ENCODE peak calls at places on chromosomes 1 and 21, in four cellular contexts. One of them, this sample, is unnamed.

GRCh38 chr1:203677771-203678170 is 51.1 kb downstream of the ATP2B4 start:
- DNase-seq in Peyer's patch: no peak
- DNase-seq in BE2C: no peak
- DNase-seq in sigmoid colon: no peak
- DNase-seq in this sample: no peak

GRCh38 chr1:119903443-119903835 is 7.1 kb upstream of the ADAM30 start:
- DNase-seq in Peyer's patch: no peak
- DNase-seq in BE2C: no peak
- DNase-seq in sigmoid colon: no peak
- DNase-seq in this sample: no peak

GRCh38 chr1:171438441-171438840 is 46.9 kb upstream of the PRRC2C start:
- DNase-seq in Peyer's patch: no peak
- DNase-seq in BE2C: no peak
- DNase-seq in sigmoid colon: peak; percentile 68
- DNase-seq in this sample: no peak

GRCh38 chr1:159945483-159946241 is at the start of gene IGSF9:
- DNase-seq in Peyer's patch: peak; percentile 73
- DNase-seq in BE2C: peak; percentile 96
- DNase-seq in sigmoid colon: peak; percentile 90
- DNase-seq in this sample: no peak

GRCh38 chr1:77354996-77355395 is 73.2 kb downstream of the AK5 start:
- DNase-seq in Peyer's patch: no peak
- DNase-seq in BE2C: no peak
- DNase-seq in sigmoid colon: no peak
- DNase-seq in this sample: no peak

GRCh38 chr1:220843481-220844011 is 35.7 kb upstream of the HLX start:
- DNase-seq in Peyer's patch: no peak
- DNase-seq in BE2C: no peak
- DNase-seq in sigmoid colon: peak; percentile 86
- DNase-seq in this sample: no peak

GRCh38 chr21:34154878-34155277 is 81.5 kb downstream of the MRPS6 start:
- DNase-seq in Peyer's patch: no peak
- DNase-seq in BE2C: no peak
- DNase-seq in sigmoid colon: no peak
- DNase-seq in this sample: no peak

GRCh38 chr1:168918860-168919741 is 187.4 kb upstream of the ATP1B1 start:
- DNase-seq in Peyer's patch: no peak
- DNase-seq in BE2C: no peak
- DNase-seq in sigmoid colon: no peak
- DNase-seq in this sample: no peak

GRCh38 chr1:227192163-227192562 is 126.1 kb downstream of the CDC42BPA start:
- DNase-seq in Peyer's patch: no peak
- DNase-seq in BE2C: no peak
- DNase-seq in sigmoid colon: no peak
- DNase-seq in this sample: no peak

GRCh38 chr1:201692307-201693018 is 136.5 kb upstream of the IPO9 start:
- DNase-seq in Peyer's patch: no peak
- DNase-seq in BE2C: no peak
- DNase-seq in sigmoid colon: no peak
- DNase-seq in this sample: no peak

GRCh38 chr1:171794085-171794484 is 12.6 kb downstream of the METTL13 start:
- DNase-seq in Peyer's patch: no peak
- DNase-seq in BE2C: no peak
- DNase-seq in sigmoid colon: no peak
- DNase-seq in this sample: no peak

GRCh38 chr1:200866521-200866920 is 6.3 kb upstream of the GPR25 start:
- DNase-seq in Peyer's patch: no peak
- DNase-seq in BE2C: no peak
- DNase-seq in sigmoid colon: no peak
- DNase-seq in this sample: no peak

GRCh38 chr1:27031235-27032118 is 18.8 kb upstream of the TENT5B start:
- DNase-seq in Peyer's patch: no peak
- DNase-seq in BE2C: peak; percentile 45
- DNase-seq in sigmoid colon: peak; percentile 93
- DNase-seq in this sample: no peak

GRCh38 chr1:190176776-190177175 is 300.9 kb downstream of the BRINP3 start:
- DNase-seq in Peyer's patch: no peak
- DNase-seq in BE2C: no peak
- DNase-seq in sigmoid colon: no peak
- DNase-seq in this sample: no peak

GRCh38 chr1:29583727-29584126 is 347.4 kb downstream of the PTPRU start:
- DNase-seq in Peyer's patch: no peak
- DNase-seq in BE2C: no peak
- DNase-seq in sigmoid colon: no peak
- DNase-seq in this sample: no peak

GRCh38 chr1:181459067-181459466 is 24.2 kb upstream of the CACNA1E start:
- DNase-seq in Peyer's patch: no peak
- DNase-seq in BE2C: no peak
- DNase-seq in sigmoid colon: no peak
- DNase-seq in this sample: no peak

GRCh38 chr1:32871364-32872188 is 864 bp upstream of the FNDC5 start:
- DNase-seq in Peyer's patch: no peak
- DNase-seq in BE2C: no peak
- DNase-seq in sigmoid colon: no peak
- DNase-seq in this sample: no peak

GRCh38 chr1:39238476-39238875 is 34.0 kb downstream of the MACF1 start:
- DNase-seq in Peyer's patch: no peak
- DNase-seq in BE2C: no peak
- DNase-seq in sigmoid colon: no peak
- DNase-seq in this sample: no peak

GRCh38 chr1:11729498-11730428 is 6.2 kb upstream of the AGTRAP start:
- DNase-seq in Peyer's patch: peak; percentile 17
- DNase-seq in BE2C: no peak
- DNase-seq in sigmoid colon: no peak
- DNase-seq in this sample: no peak

GRCh38 chr1:161185282-161185682 is 8.0 kb upstream of the B4GALT3 start:
- DNase-seq in Peyer's patch: peak; percentile 90
- DNase-seq in BE2C: peak; percentile 37
- DNase-seq in sigmoid colon: peak; percentile 87
- DNase-seq in this sample: peak; percentile 91

GRCh38 chr1:223815020-223815853 is 30.5 kb downstream of the TP53BP2 start:
- DNase-seq in Peyer's patch: no peak
- DNase-seq in BE2C: no peak
- DNase-seq in sigmoid colon: no peak
- DNase-seq in this sample: no peak

GRCh38 chr1:234520908-234521801 is 42.2 kb upstream of the TARBP1 start:
- DNase-seq in Peyer's patch: no peak
- DNase-seq in BE2C: no peak
- DNase-seq in sigmoid colon: peak; percentile 39
- DNase-seq in this sample: no peak

GRCh38 chr1:17161137-17161700 is 42.0 kb upstream of the PADI2 start:
- DNase-seq in Peyer's patch: no peak
- DNase-seq in BE2C: no peak
- DNase-seq in sigmoid colon: no peak
- DNase-seq in this sample: no peak

GRCh38 chr1:151816964-151817730 is 11.9 kb upstream of the LINGO4 start:
- DNase-seq in Peyer's patch: no peak
- DNase-seq in BE2C: no peak
- DNase-seq in sigmoid colon: no peak
- DNase-seq in this sample: no peak

GRCh38 chr1:70220517-70221240 is 501 bp upstream of the SRSF11 start:
- DNase-seq in Peyer's patch: no peak
- DNase-seq in BE2C: no peak
- DNase-seq in sigmoid colon: no peak
- DNase-seq in this sample: no peak

GRCh38 chr1:43269627-43270375 is at the start of gene TMEM125:
- DNase-seq in Peyer's patch: no peak
- DNase-seq in BE2C: no peak
- DNase-seq in sigmoid colon: no peak
- DNase-seq in this sample: no peak

GRCh38 chr21:45769896-45770295 is 126.4 kb downstream of the PCBP3 start:
- DNase-seq in Peyer's patch: no peak
- DNase-seq in BE2C: no peak
- DNase-seq in sigmoid colon: no peak
- DNase-seq in this sample: no peak

DNA sequence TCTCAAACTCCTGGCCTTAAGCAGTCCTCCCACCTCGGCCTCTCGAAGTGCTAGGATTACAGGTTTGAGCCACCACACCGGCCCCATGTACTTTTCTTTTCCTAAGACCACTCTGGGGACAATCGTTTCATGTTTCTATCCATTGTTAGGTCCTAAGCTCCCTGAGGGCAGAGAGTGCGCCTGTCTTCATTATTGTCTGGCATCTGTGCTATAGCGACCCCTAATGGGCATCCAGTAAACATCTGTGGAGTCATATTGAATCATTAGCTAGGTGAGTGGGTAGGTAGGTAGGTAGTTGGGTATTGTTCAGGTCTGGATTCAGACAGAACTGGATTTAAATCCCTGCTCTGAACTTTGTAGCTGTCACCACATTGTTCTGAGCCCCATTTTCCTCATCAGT is 66.1 kb downstream of the TMEM53 start:
- DNase-seq in Peyer's patch: no peak
- DNase-seq in BE2C: no peak
- DNase-seq in sigmoid colon: no peak
- DNase-seq in this sample: no peak
- TF ChIP-seq CTCF in Peyer's patch: no peak
- TF ChIP-seq CTCF in BE2C: peak; percentile 29
- TF ChIP-seq CTCF in sigmoid colon: no peak
- TF ChIP-seq CTCF in this sample: no peak

GRCh38 chr1:93980320-93980744 is 71.1 kb upstream of the GCLM start:
- DNase-seq in Peyer's patch: no peak
- DNase-seq in BE2C: peak; percentile 27
- DNase-seq in sigmoid colon: no peak
- DNase-seq in this sample: no peak
- TF ChIP-seq CTCF in Peyer's patch: no peak
- TF ChIP-seq CTCF in BE2C: peak; percentile 53
- TF ChIP-seq CTCF in sigmoid colon: no peak
- TF ChIP-seq CTCF in this sample: no peak

GRCh38 chr21:38810826-38811164 is 5.1 kb downstream of the ETS2 start:
- DNase-seq in Peyer's patch: no peak
- DNase-seq in BE2C: no peak
- DNase-seq in sigmoid colon: no peak
- DNase-seq in this sample: no peak
- TF ChIP-seq CTCF in Peyer's patch: no peak
- TF ChIP-seq CTCF in BE2C: no peak
- TF ChIP-seq CTCF in sigmoid colon: no peak
- TF ChIP-seq CTCF in this sample: no peak

DNA sequence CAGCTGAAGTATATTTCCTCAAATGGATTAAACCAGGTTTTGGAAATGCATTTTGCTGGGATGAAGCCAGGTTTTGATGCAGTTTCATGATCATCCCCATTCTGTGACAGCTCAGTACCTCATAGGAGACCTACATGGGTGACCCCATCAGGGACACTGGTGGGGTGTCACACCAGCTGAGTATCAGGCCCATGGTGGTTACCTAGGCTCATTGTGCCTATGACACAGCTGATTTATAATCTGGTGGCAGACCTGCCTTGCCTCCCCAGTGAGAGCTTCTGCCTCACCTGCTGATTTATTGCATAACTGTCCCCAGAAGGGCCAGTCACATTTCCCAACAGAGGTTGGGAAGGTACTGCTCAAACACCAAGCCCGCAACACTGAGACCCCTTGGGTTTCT is 3.8 kb downstream of the NCF2 start:
- DNase-seq in Peyer's patch: no peak
- DNase-seq in BE2C: no peak
- DNase-seq in sigmoid colon: no peak
- DNase-seq in this sample: no peak
- TF ChIP-seq CTCF in Peyer's patch: no peak
- TF ChIP-seq CTCF in BE2C: no peak
- TF ChIP-seq CTCF in sigmoid colon: no peak
- TF ChIP-seq CTCF in this sample: no peak

DNA sequence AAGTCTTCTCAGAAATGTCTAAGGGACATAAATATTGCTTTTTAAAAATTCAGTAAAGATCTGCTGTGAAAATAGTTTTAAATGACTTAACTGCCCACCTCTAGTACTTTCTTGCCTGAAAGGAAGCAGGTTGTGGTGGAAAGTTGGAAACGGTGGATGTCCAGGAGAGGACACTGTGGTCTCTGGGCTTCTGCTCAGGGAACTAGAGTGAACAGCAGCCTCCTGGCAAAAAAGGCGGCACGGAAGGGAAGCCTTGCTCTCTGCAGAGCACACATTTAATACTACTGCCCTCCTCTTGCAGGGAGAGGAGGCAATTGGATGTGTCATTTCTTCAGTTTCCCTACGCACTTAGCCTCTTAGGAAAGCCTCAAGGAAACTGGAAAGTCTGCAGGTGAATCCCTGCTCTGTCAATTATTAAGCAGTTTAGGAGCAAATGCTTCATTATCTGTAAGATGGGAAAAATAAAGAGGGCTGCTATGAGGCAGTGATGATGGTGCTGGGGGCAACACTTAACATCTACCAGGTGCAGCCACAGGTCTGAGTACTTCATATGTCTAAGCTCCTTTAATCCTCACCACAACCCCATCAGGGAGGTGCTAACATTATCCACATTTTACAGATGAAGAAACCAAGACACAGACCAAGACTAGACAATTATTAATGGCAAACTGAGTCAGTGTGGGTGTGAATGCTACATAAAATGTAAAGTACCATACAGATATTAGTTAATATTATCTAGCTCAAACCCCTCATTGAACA is 108.8 kb upstream of the ADAR start:
- DNase-seq in Peyer's patch: no peak
- DNase-seq in BE2C: no peak
- DNase-seq in sigmoid colon: peak; percentile 82
- DNase-seq in this sample: no peak
- TF ChIP-seq CTCF in Peyer's patch: no peak
- TF ChIP-seq CTCF in BE2C: peak; percentile 24
- TF ChIP-seq CTCF in sigmoid colon: no peak
- TF ChIP-seq CTCF in this sample: no peak

GRCh38 chr1:97093742-97094141 is 372.2 kb downstream of the PTBP2 start:
- DNase-seq in Peyer's patch: no peak
- DNase-seq in BE2C: no peak
- DNase-seq in sigmoid colon: no peak
- DNase-seq in this sample: no peak
- TF ChIP-seq CTCF in Peyer's patch: no peak
- TF ChIP-seq CTCF in BE2C: no peak
- TF ChIP-seq CTCF in sigmoid colon: no peak
- TF ChIP-seq CTCF in this sample: no peak

DNA sequence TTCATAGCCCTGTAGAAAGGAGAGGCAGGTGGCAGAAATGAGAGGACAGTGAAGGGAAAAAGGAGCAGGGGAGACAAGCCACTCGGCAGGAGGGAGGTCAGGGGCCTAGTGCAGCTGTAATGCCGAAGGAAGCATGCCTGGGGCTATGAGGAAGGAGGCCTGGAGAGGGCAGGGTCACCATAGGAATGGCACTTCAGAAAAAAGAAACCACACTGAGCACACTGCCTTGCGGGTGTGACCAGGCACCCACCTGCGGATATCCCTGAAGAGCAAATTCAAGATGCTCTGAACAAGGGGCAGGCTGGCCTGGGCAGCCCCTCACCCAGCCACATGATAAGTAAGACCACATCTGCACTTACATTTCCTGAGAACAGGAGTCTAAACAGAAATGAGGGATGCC is 104.7 kb downstream of the JAK1 start:
- DNase-seq in Peyer's patch: peak; percentile 37
- DNase-seq in BE2C: peak; percentile 12
- DNase-seq in sigmoid colon: no peak
- DNase-seq in this sample: no peak
- TF ChIP-seq CTCF in Peyer's patch: peak; percentile 43
- TF ChIP-seq CTCF in BE2C: no peak
- TF ChIP-seq CTCF in sigmoid colon: peak; percentile 10
- TF ChIP-seq CTCF in this sample: peak; percentile 31

This sample was measured in CD14-positive monocyte.